ENCODE peak calls at places on chromosomes 3 and 15, in six cellular contexts. K is transverse colon; C is psoas muscle; H is RWPE1; R is right cardiac atrium; P is naive thymus-derived CD4-positive, alpha-beta T cell. S is an unnamed sample.

GRCh38 chr3:31370681-31371080 is 162.0 kb upstream of the STT3B start:
- DNase-seq in K (no peak), C (no peak), H (no peak), R (no peak), P (no peak), S (no peak)

GRCh38 chr3:154730221-154730620 is 300.2 kb upstream of the GPR149 start:
- DNase-seq in K (no peak), C (no peak), H (no peak), R (no peak), P (no peak), S (no peak)

GRCh38 chr3:130383424-130383823 is 38.0 kb downstream of the COL6A5 start:
- DNase-seq in K (no peak), C (no peak), H (no peak), R (no peak), P (no peak), S (no peak)

GRCh38 chr15:46344115-46344749 is 709.4 kb downstream of the SQOR start:
- DNase-seq in K (no peak), C (no peak), H (no peak), R (no peak), P (no peak), S (no peak)

GRCh38 chr3:36943601-36944000 is 1.3 kb downstream of the TRANK1 start:
- DNase-seq in K (no peak), C (no peak), H (no peak), R (no peak), P (no peak), S (no peak)

GRCh38 chr15:39542385-39543065 is 38.4 kb upstream of the THBS1 start:
- DNase-seq in K (no peak), C (no peak), H (no peak), R (no peak), P (no peak), S (no peak)

GRCh38 chr3:191070762-191071365 is 128.2 kb upstream of the OSTN start:
- DNase-seq in K (no peak), C (no peak), H (no peak), R (no peak), P (no peak), S (no peak)

GRCh38 chr3:190125669-190126068 is 5.0 kb upstream of the P3H2 start:
- DNase-seq in K (no peak), C (no peak), H (no peak), R (no peak), P (no peak), S (no peak)

GRCh38 chr3:18440053-18440768 is 15.1 kb upstream of the SATB1 start:
- DNase-seq in K (no peak), C (no peak), H (no peak), R (no peak), P (no peak), S (no peak)

GRCh38 chr15:64356443-64357040 is 569 bp upstream of the CSNK1G1 start:
- DNase-seq in K (no peak), C (no peak), H (no peak), R (no peak), P (no peak), S (no peak)

GRCh38 chr3:128804017-128804816 is 75.2 kb upstream of the ACAD9 start:
- DNase-seq in K (no peak), C (no peak), H (no peak), R (no peak), P (peak; percentile 80), S (no peak)

GRCh38 chr3:28949580-28949979 is 331.3 kb upstream of the RBMS3 start:
- DNase-seq in K (no peak), C (no peak), H (no peak), R (no peak), P (no peak), S (no peak)

GRCh38 chr3:98449606-98450193 is 13.3 kb upstream of the OR5K1 start:
- DNase-seq in K (no peak), C (no peak), H (no peak), R (no peak), P (no peak), S (no peak)

GRCh38 chr3:186530415-186530814 is 13.8 kb downstream of the CRYGS start:
- DNase-seq in K (no peak), C (no peak), H (no peak), R (no peak), P (no peak), S (no peak)

GRCh38 chr3:182692021-182692420 is 101.3 kb upstream of the ATP11B start:
- DNase-seq in K (no peak), C (no peak), H (no peak), R (no peak), P (no peak), S (no peak)

GRCh38 chr3:113985526-113985925 is 37.7 kb downstream of the ZDHHC23 start:
- DNase-seq in K (no peak), C (no peak), H (no peak), R (no peak), P (no peak), S (no peak)

GRCh38 chr3:64686446-64686908 is 1.3 kb downstream of the ADAMTS9 start:
- DNase-seq in K (peak; percentile 39), C (no peak), H (no peak), R (no peak), P (no peak), S (no peak)

GRCh38 chr3:132987396-132987795 is 50.8 kb upstream of the TMEM108 start:
- DNase-seq in K (no peak), C (no peak), H (no peak), R (no peak), P (no peak), S (no peak)

GRCh38 chr3:30659270-30660127 is 53.1 kb downstream of the TGFBR2 start:
- DNase-seq in K (no peak), C (no peak), H (peak; percentile 66), R (no peak), P (no peak), S (no peak)

GRCh38 chr3:98726084-98726483 is 37.1 kb upstream of the ST3GAL6 start:
- DNase-seq in K (no peak), C (no peak), H (no peak), R (no peak), P (no peak), S (no peak)

GRCh38 chr3:24683511-24684384 is 189.1 kb upstream of the THRB start:
- DNase-seq in K (peak; percentile 12), C (no peak), H (peak; percentile 34), R (no peak), P (no peak), S (no peak)

GRCh38 chr3:99861216-99861615 is 43.6 kb downstream of the CMSS1 start:
- DNase-seq in K (no peak), C (no peak), H (no peak), R (no peak), P (no peak), S (no peak)
- H3K27ac ChIP-seq in K (peak overlapping the region; percentile 88), C (peak overlapping the region; percentile 56), H (no peak overlapping the region), R (no peak overlapping the region), P (no peak overlapping the region), S (no peak overlapping the region)

DNA sequence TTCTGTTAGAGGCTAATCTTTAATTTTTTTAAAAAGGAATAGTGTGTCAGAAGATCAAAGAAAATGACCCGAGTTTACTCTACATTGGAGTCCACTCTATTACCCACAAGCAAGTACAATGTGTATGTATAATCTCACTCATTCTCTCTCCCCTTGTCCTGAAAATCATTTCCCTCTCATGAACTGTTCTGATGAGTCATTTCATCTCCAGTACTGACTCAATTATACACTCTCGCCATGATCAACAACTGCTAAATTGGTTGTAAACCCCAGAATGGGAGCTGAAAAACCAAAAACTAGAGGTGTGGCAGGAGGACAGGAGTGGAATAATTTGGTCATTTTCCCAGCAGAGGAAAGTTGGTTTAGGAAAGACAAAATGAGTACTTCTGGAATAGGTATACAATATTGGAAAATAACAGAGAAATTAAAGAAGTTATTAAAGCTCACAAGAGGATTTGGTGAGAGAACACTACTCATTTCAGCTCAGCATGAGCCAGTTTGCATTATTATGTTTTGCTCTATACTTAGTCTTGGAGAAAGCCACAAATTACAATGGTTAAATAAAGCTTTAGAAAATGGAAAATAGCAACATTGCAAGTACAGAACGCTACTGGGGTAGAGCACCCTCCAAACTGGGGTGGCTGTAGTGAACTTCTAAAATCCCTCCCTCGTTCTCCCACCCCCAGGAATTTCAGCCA is 144.3 kb upstream of the PFN2 start:
- DNase-seq in K (no peak), C (no peak), H (no peak), R (no peak), P (no peak), S (no peak)
- H3K27ac ChIP-seq in K (no peak overlapping the region), C (no peak overlapping the region), H (no peak overlapping the region), R (no peak overlapping the region), P (no peak overlapping the region), S (no peak overlapping the region)

DNA sequence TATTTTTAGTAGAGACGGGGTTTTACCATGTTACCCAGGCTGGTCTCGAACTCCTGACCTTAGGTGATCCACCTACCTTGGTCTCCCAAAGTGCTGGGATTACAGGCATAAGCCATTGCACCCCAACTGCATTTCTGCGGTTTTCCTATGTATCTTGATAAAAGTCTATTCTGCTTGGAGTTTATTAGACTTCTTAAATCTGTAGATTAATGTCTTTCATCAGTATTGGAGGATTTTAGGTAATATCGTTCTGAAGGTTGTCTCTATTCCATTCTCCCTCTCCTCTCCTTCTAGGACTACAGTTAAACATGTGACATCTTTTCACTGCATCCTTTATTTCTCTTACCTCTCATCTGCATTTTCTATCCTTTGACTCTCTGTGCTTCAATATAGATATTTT is 46.3 kb upstream of the GCNT3 start:
- DNase-seq in K (no peak), C (no peak), H (no peak), R (no peak), P (no peak), S (no peak)
- H3K27ac ChIP-seq in K (peak overlapping the region; percentile 65), C (no peak overlapping the region), H (no peak overlapping the region), R (no peak overlapping the region), P (no peak overlapping the region), S (no peak overlapping the region)

GRCh38 chr15:25374143-25374542 is 64.7 kb downstream of the UBE3A start:
- DNase-seq in K (no peak), C (no peak), H (no peak), R (no peak), P (no peak), S (no peak)

GRCh38 chr15:25381579-25381978 is 57.2 kb downstream of the UBE3A start:
- DNase-seq in K (no peak), C (no peak), H (no peak), R (no peak), P (no peak), S (no peak)

GRCh38 chr15:25375557-25375956 is 63.3 kb downstream of the UBE3A start:
- DNase-seq in K (no peak), C (no peak), H (no peak), R (no peak), P (no peak), S (no peak)

GRCh38 chr15:25378501-25378901 is 60.3 kb downstream of the UBE3A start:
- DNase-seq in K (no peak), C (no peak), H (no peak), R (no peak), P (no peak), S (no peak)
- H3K27ac ChIP-seq in K (no peak overlapping the region), C (no peak overlapping the region), H (no peak overlapping the region), R (no peak overlapping the region), P (no peak overlapping the region), S (no peak overlapping the region)

GRCh38 chr3:175029828-175030227 is 170.7 kb downstream of the NAALADL2 start:
- DNase-seq in K (no peak), C (no peak), H (no peak), R (no peak), P (no peak), S (no peak)
- H3K27ac ChIP-seq in K (no peak overlapping the region), C (no peak overlapping the region), H (no peak overlapping the region), R (no peak overlapping the region), P (no peak overlapping the region), S (no peak overlapping the region)

GRCh38 chr3:11522953-11523792 is 120.5 kb downstream of the VGLL4 start:
- DNase-seq in K (no peak), C (no peak), H (peak; percentile 49), R (no peak), P (no peak), S (no peak)
- H3K27ac ChIP-seq in K (peak overlapping the region; percentile 74), C (no peak overlapping the region), H (peak overlapping the region; percentile 51), R (no peak overlapping the region), P (no peak overlapping the region), S (no peak overlapping the region)

GRCh38 chr3:46383946-46384330 is 13.2 kb downstream of the CCR5 start:
- DNase-seq in K (no peak), C (no peak), H (no peak), R (no peak), P (no peak), S (no peak)
- H3K27ac ChIP-seq in K (no peak overlapping the region), C (no peak overlapping the region), H (no peak overlapping the region), R (no peak overlapping the region), P (no peak overlapping the region), S (no peak overlapping the region)

S was measured in substantia nigra.